ENCODE peak calls at places on chromosomes 6 and 20, in four cellular contexts. One of them, this sample, is unnamed.
A peak's percentile ranks its signal among the peaks of the same experiment; 100 is the strongest.

GRCh38 chr6:39929039-39929732 is 5.1 kb downstream of the MOCS1 start:
- DNase-seq in breast epithelium: no peak
- DNase-seq in foreskin keratinocyte: no peak
- DNase-seq in colonic mucosa: no peak
- DNase-seq in this sample: no peak

GRCh38 chr20:53899351-53900167 is 170.8 kb downstream of the BCAS1 start:
- DNase-seq in breast epithelium: no peak
- DNase-seq in foreskin keratinocyte: peak; percentile 97
- DNase-seq in colonic mucosa: peak; percentile 63
- DNase-seq in this sample: peak; percentile 87

GRCh38 chr6:108622601-108623335 is 62.1 kb downstream of the FOXO3 start:
- DNase-seq in breast epithelium: no peak
- DNase-seq in colonic mucosa: no peak
- DNase-seq in foreskin keratinocyte: peak; percentile 37
- DNase-seq in this sample: no peak

GRCh38 chr20:47503685-47504084 is 2.0 kb downstream of the NCOA3 start:
- DNase-seq in colonic mucosa: no peak
- DNase-seq in breast epithelium: no peak
- DNase-seq in foreskin keratinocyte: no peak
- DNase-seq in this sample: no peak

GRCh38 chr6:42392871-42393270 is 58.9 kb downstream of the TRERF1 start:
- DNase-seq in foreskin keratinocyte: no peak
- DNase-seq in colonic mucosa: no peak
- DNase-seq in breast epithelium: no peak
- DNase-seq in this sample: no peak

GRCh38 chr6:5728726-5729434 is 277.8 kb downstream of the NRN1 start:
- DNase-seq in colonic mucosa: no peak
- DNase-seq in breast epithelium: no peak
- DNase-seq in foreskin keratinocyte: peak; percentile 70
- DNase-seq in this sample: peak; percentile 22

GRCh38 chr6:74705451-74705850 is 500.4 kb downstream of the COL12A1 start:
- DNase-seq in breast epithelium: no peak
- DNase-seq in foreskin keratinocyte: no peak
- DNase-seq in colonic mucosa: no peak
- DNase-seq in this sample: no peak

GRCh38 chr20:4041748-4042411 is 26.5 kb upstream of the RNF24 start:
- DNase-seq in colonic mucosa: peak; percentile 96
- DNase-seq in breast epithelium: peak; percentile 60
- DNase-seq in foreskin keratinocyte: peak; percentile 96
- DNase-seq in this sample: no peak

GRCh38 chr6:122589115-122589514 is 21.1 kb upstream of the PKIB start:
- DNase-seq in breast epithelium: no peak
- DNase-seq in colonic mucosa: no peak
- DNase-seq in foreskin keratinocyte: no peak
- DNase-seq in this sample: no peak

GRCh38 chr20:22180244-22180643 is 404.1 kb downstream of the FOXA2 start:
- DNase-seq in breast epithelium: no peak
- DNase-seq in foreskin keratinocyte: no peak
- DNase-seq in colonic mucosa: no peak
- DNase-seq in this sample: no peak

GRCh38 chr6:6622557-6622956 is 34.0 kb downstream of the LY86 start:
- DNase-seq in breast epithelium: no peak
- DNase-seq in colonic mucosa: no peak
- DNase-seq in foreskin keratinocyte: no peak
- DNase-seq in this sample: no peak

GRCh38 chr6:155194399-155194798 is 69.4 kb upstream of the CLDN20 start:
- DNase-seq in breast epithelium: no peak
- DNase-seq in foreskin keratinocyte: no peak
- DNase-seq in colonic mucosa: no peak
- DNase-seq in this sample: no peak

GRCh38 chr20:31494131-31494530 is 19.0 kb downstream of the REM1 start:
- DNase-seq in breast epithelium: no peak
- DNase-seq in foreskin keratinocyte: peak; percentile 11
- DNase-seq in colonic mucosa: no peak
- DNase-seq in this sample: no peak

GRCh38 chr20:54397292-54398155 is 77.9 kb upstream of the DOK5 start:
- DNase-seq in foreskin keratinocyte: no peak
- DNase-seq in colonic mucosa: no peak
- DNase-seq in breast epithelium: no peak
- DNase-seq in this sample: no peak

GRCh38 chr6:169858935-169859351 is 107.5 kb downstream of the ERMARD start:
- DNase-seq in breast epithelium: peak; percentile 42
- DNase-seq in foreskin keratinocyte: peak; percentile 36
- DNase-seq in colonic mucosa: no peak
- DNase-seq in this sample: no peak

GRCh38 chr6:108031968-108032367 is 42.6 kb downstream of the OSTM1 start:
- DNase-seq in foreskin keratinocyte: no peak
- DNase-seq in breast epithelium: no peak
- DNase-seq in colonic mucosa: no peak
- DNase-seq in this sample: no peak

GRCh38 chr6:166242888-166243287 is 65.3 kb downstream of the PRR18 start:
- DNase-seq in foreskin keratinocyte: no peak
- DNase-seq in colonic mucosa: no peak
- DNase-seq in breast epithelium: no peak
- DNase-seq in this sample: no peak

GRCh38 chr20:237918-238317 is 10.9 kb downstream of the DEFB129 start:
- DNase-seq in foreskin keratinocyte: no peak
- DNase-seq in colonic mucosa: no peak
- DNase-seq in breast epithelium: no peak
- DNase-seq in this sample: no peak

GRCh38 chr6:155381856-155382690 is 67.8 kb upstream of the TFB1M start:
- DNase-seq in foreskin keratinocyte: no peak
- DNase-seq in breast epithelium: no peak
- DNase-seq in colonic mucosa: no peak
- DNase-seq in this sample: no peak

GRCh38 chr6:34305982-34306702 is 57.3 kb upstream of the SMIM29 start:
- DNase-seq in breast epithelium: no peak
- DNase-seq in foreskin keratinocyte: no peak
- DNase-seq in colonic mucosa: no peak
- DNase-seq in this sample: no peak

GRCh38 chr6:99790679-99791078 is 184.0 kb downstream of the PRDM13 start:
- DNase-seq in foreskin keratinocyte: no peak
- DNase-seq in breast epithelium: no peak
- DNase-seq in colonic mucosa: no peak
- DNase-seq in this sample: no peak

GRCh38 chr6:20978176-20978614 is 443.9 kb downstream of the CDKAL1 start:
- DNase-seq in breast epithelium: no peak
- DNase-seq in foreskin keratinocyte: no peak
- DNase-seq in colonic mucosa: no peak
- DNase-seq in this sample: no peak

GRCh38 chr20:37295595-37295994 is 6.1 kb downstream of the MANBAL start:
- DNase-seq in colonic mucosa: peak; percentile 63
- DNase-seq in breast epithelium: no peak
- DNase-seq in foreskin keratinocyte: peak; percentile 98
- DNase-seq in this sample: no peak

GRCh38 chr20:7180261-7181045 is 413.0 kb downstream of the BMP2 start:
- DNase-seq in breast epithelium: no peak
- DNase-seq in foreskin keratinocyte: peak; percentile 46
- DNase-seq in colonic mucosa: no peak
- DNase-seq in this sample: no peak

GRCh38 chr6:121961726-121962125 is 437.7 kb upstream of the HSF2 start:
- DNase-seq in foreskin keratinocyte: no peak
- DNase-seq in breast epithelium: no peak
- DNase-seq in colonic mucosa: no peak
- DNase-seq in this sample: no peak

GRCh38 chr20:38130687-38131587 is 34.1 kb downstream of the TGM2 start:
- DNase-seq in colonic mucosa: no peak
- DNase-seq in foreskin keratinocyte: no peak
- DNase-seq in breast epithelium: no peak
- DNase-seq in this sample: no peak

GRCh38 chr6:90369024-90369519 is 72.4 kb upstream of the BACH2 start:
- DNase-seq in breast epithelium: no peak
- DNase-seq in colonic mucosa: peak; percentile 21
- DNase-seq in foreskin keratinocyte: peak; percentile 100
- DNase-seq in this sample: peak; percentile 99

GRCh38 chr20:57795347-57795697 is 85.5 kb upstream of the PMEPA1 start:
- DNase-seq in foreskin keratinocyte: no peak
- DNase-seq in breast epithelium: no peak
- DNase-seq in colonic mucosa: no peak
- DNase-seq in this sample: no peak

GRCh38 chr6:134029495-134030455 is 22.6 kb downstream of the SLC2A12 start:
- DNase-seq in colonic mucosa: no peak
- DNase-seq in foreskin keratinocyte: peak; percentile 53
- DNase-seq in breast epithelium: no peak
- DNase-seq in this sample: no peak

GRCh38 chr6:37021356-37022129 is 16.1 kb downstream of the FGD2 start:
- DNase-seq in foreskin keratinocyte: no peak
- DNase-seq in colonic mucosa: no peak
- DNase-seq in breast epithelium: no peak
- DNase-seq in this sample: no peak

DNA sequence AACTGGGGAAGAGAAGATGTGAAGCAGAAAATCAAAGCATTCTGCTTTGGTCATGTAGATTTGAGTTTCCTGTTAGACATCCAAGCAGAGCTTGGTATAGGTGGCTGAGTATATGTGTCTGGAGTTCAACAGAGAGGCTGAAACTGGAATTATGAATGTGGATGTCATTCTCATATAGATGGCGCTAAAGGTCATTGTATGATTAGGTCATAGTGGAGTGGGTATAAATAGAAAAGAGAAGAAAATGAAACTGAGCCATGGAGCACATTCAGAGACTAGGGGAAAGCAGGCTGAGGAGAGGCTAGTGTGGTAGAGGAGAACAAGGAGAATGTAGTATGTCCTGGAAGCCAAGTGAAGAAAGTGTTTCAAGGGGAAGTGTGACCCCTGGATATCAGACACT is 295.6 kb upstream of the PLN start:
- DNase-seq in breast epithelium: no peak
- DNase-seq in colonic mucosa: no peak
- DNase-seq in foreskin keratinocyte: no peak
- DNase-seq in this sample: no peak
- TF ChIP-seq CTCF in breast epithelium: no peak
- TF ChIP-seq CTCF in colonic mucosa: no peak
- TF ChIP-seq CTCF in foreskin keratinocyte: no peak
- TF ChIP-seq CTCF in this sample: no peak

GRCh38 chr20:63374532-63374931 is 13.4 kb upstream of the CHRNA4 start:
- DNase-seq in colonic mucosa: no peak
- DNase-seq in breast epithelium: no peak
- DNase-seq in foreskin keratinocyte: no peak
- DNase-seq in this sample: no peak

GRCh38 chr20:63375438-63375837 is 14.3 kb upstream of the CHRNA4 start:
- DNase-seq in breast epithelium: no peak
- DNase-seq in foreskin keratinocyte: no peak
- DNase-seq in colonic mucosa: no peak
- DNase-seq in this sample: no peak

GRCh38 chr20:63371346-63371865 is 10.3 kb upstream of the CHRNA4 start:
- DNase-seq in breast epithelium: no peak
- DNase-seq in foreskin keratinocyte: no peak
- DNase-seq in colonic mucosa: no peak
- DNase-seq in this sample: no peak

GRCh38 chr20:63373996-63374395 is 12.8 kb upstream of the CHRNA4 start:
- DNase-seq in breast epithelium: no peak
- DNase-seq in foreskin keratinocyte: no peak
- DNase-seq in colonic mucosa: no peak
- DNase-seq in this sample: no peak

GRCh38 chr20:63372971-63373885 is 12.1 kb upstream of the CHRNA4 start:
- DNase-seq in foreskin keratinocyte: no peak
- DNase-seq in colonic mucosa: no peak
- DNase-seq in breast epithelium: no peak
- DNase-seq in this sample: no peak
- H3K27me3 ChIP-seq in foreskin keratinocyte: peaks cover 20% of the 10 kb centered on the region
- H3K27me3 ChIP-seq in colonic mucosa: no peaks in the 10 kb centered on the region
- H3K27me3 ChIP-seq in breast epithelium: no peaks in the 10 kb centered on the region
- H3K27me3 ChIP-seq in this sample: no peaks in the 10 kb centered on the region

DNA sequence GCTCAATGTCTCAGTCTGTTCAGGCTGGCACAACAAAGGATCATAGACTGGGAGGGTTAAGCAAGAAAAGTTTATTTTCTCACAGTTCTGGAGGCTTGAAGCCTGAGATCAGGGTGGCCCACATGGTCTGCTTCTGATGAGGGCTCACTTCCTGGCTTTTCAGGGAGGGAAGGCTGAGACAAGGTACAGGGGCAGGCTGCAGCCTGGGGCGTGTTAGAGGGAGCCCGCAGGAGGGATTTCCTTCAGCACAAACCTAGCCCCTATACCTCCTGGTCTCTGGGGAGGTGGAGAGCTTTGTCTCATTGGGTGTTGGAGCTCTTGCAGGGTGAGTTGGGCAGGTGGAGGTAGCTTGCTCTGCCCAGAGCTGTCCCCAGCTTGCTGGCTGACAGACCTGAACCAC is 81.1 kb upstream of the GPR6 start:
- DNase-seq in breast epithelium: no peak
- DNase-seq in colonic mucosa: no peak
- DNase-seq in foreskin keratinocyte: no peak
- DNase-seq in this sample: no peak
- H3K4me1 ChIP-seq in breast epithelium: no peaks in the 10 kb centered on the region
- H3K4me1 ChIP-seq in colonic mucosa: no peaks in the 10 kb centered on the region
- H3K4me1 ChIP-seq in foreskin keratinocyte: peaks cover 4% of the 10 kb centered on the region
- H3K4me1 ChIP-seq in this sample: no peaks in the 10 kb centered on the region

GRCh38 chr6:71444222-71444621 is 155.6 kb downstream of the OGFRL1 start:
- DNase-seq in colonic mucosa: no peak
- DNase-seq in foreskin keratinocyte: no peak
- DNase-seq in breast epithelium: no peak
- DNase-seq in this sample: no peak
- TF ChIP-seq CTCF in colonic mucosa: no peak
- TF ChIP-seq CTCF in foreskin keratinocyte: no peak
- TF ChIP-seq CTCF in breast epithelium: no peak
- TF ChIP-seq CTCF in this sample: peak; percentile 48

GRCh38 chr6:24004659-24005058 is 121.4 kb upstream of the NRSN1 start:
- DNase-seq in foreskin keratinocyte: no peak
- DNase-seq in breast epithelium: no peak
- DNase-seq in colonic mucosa: no peak
- DNase-seq in this sample: no peak

GRCh38 chr6:24006246-24006645 is 119.8 kb upstream of the NRSN1 start:
- DNase-seq in foreskin keratinocyte: no peak
- DNase-seq in colonic mucosa: no peak
- DNase-seq in breast epithelium: no peak
- DNase-seq in this sample: no peak

GRCh38 chr6:24009319-24009718 is 116.7 kb upstream of the NRSN1 start:
- DNase-seq in breast epithelium: no peak
- DNase-seq in colonic mucosa: no peak
- DNase-seq in foreskin keratinocyte: no peak
- DNase-seq in this sample: no peak

GRCh38 chr6:24004062-24004461 is 122.0 kb upstream of the NRSN1 start:
- DNase-seq in colonic mucosa: no peak
- DNase-seq in foreskin keratinocyte: peak; percentile 2
- DNase-seq in breast epithelium: no peak
- DNase-seq in this sample: no peak
- H3K27me3 ChIP-seq in colonic mucosa: no peaks in the 10 kb centered on the region
- H3K27me3 ChIP-seq in foreskin keratinocyte: no peaks in the 10 kb centered on the region
- H3K27me3 ChIP-seq in breast epithelium: no peaks in the 10 kb centered on the region
- H3K27me3 ChIP-seq in this sample: no peaks in the 10 kb centered on the region

DNA sequence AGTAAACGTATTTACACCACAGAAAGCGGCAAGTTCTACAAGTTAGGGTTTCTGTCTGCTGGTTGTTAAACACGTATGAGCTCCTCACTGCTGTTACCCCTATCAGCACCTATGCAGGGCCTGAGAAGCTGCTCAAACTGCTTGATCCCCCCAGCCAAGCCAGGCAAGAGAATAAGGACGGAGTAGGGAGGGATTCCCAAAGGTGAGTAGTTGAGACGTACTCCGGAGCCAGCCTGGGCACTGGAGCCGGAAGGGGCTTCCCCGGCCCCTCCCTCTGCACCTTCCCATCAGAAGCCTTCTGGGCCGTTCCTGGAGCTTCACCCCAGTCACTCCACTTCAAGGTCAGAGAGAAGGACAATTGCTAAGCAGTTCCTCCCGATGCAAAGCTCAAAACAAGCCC is 58.0 kb downstream of the RIPOR3 start:
- DNase-seq in foreskin keratinocyte: no peak
- DNase-seq in colonic mucosa: no peak
- DNase-seq in breast epithelium: no peak
- DNase-seq in this sample: no peak
- H3K4me1 ChIP-seq in foreskin keratinocyte: peaks cover 7% of the 10 kb centered on the region
- H3K4me1 ChIP-seq in colonic mucosa: no peaks in the 10 kb centered on the region
- H3K4me1 ChIP-seq in breast epithelium: no peaks in the 10 kb centered on the region
- H3K4me1 ChIP-seq in this sample: peaks cover 97% of the 10 kb centered on the region

GRCh38 chr20:40532103-40532502 is 156.9 kb downstream of the MAFB start:
- DNase-seq in colonic mucosa: no peak
- DNase-seq in breast epithelium: no peak
- DNase-seq in foreskin keratinocyte: no peak
- DNase-seq in this sample: no peak
- TF ChIP-seq CTCF in colonic mucosa: no peak
- TF ChIP-seq CTCF in breast epithelium: no peak
- TF ChIP-seq CTCF in foreskin keratinocyte: peak; percentile 60
- TF ChIP-seq CTCF in this sample: peak; percentile 52

This sample was measured in Panc1.